ENCODE peak calls at places on chromosomes 1 and 21, in nine cellular contexts. T is endothelial cell, A is Calu3, O is GM20000, S is GM12864, U is cardiac fibroblast, C is PC-9, Q is spleen, W is fibroblast of lung. G is an unnamed sample.

GRCh38 chr1:20974069-20974468 is 187.0 kb upstream of the HP1BP3 start:
- DNase-seq in T (no peak), A (no peak), O (no peak), S (no peak), U (peak; percentile 17), C (no peak), Q (no peak), W (peak; percentile 57), G (no peak)

GRCh38 chr21:41411449-41412089 is 14.5 kb upstream of the MX1 start:
- DNase-seq in T (no peak), A (peak; percentile 24), O (no peak), S (no peak), U (peak; percentile 7), C (no peak), Q (no peak), W (no peak), G (no peak)

GRCh38 chr1:41578712-41579335 is 94.3 kb upstream of the EDN2 start:
- DNase-seq in T (no peak), A (peak; percentile 11), O (no peak), S (no peak), U (peak; percentile 25), C (no peak), Q (no peak), W (peak; percentile 14), G (no peak)

GRCh38 chr1:228210076-228210651 is 2.3 kb downstream of the OBSCN start:
- DNase-seq in T (no peak), A (no peak), O (no peak), S (no peak), U (no peak), C (peak; percentile 87), Q (no peak), W (no peak), G (no peak)

GRCh38 chr1:54808443-54809207 is 7.5 kb upstream of the TTC22 start:
- DNase-seq in T (no peak), A (no peak), O (no peak), S (no peak), U (no peak), C (peak; percentile 25), Q (no peak), W (no peak), G (no peak)

GRCh38 chr1:31793586-31794285 is 22.1 kb downstream of the SPOCD1 start:
- DNase-seq in T (no peak), A (no peak), O (no peak), S (no peak), U (no peak), C (no peak), Q (peak; percentile 68), W (no peak), G (no peak)

GRCh38 chr21:38352536-38353219 is 95.9 kb downstream of the KCNJ15 start:
- DNase-seq in T (peak; percentile 81), A (peak; percentile 75), O (peak; percentile 52), S (no peak), U (peak; percentile 90), C (peak; percentile 13), Q (no peak), W (peak; percentile 64), G (peak; percentile 62)

GRCh38 chr1:243482237-243483022 is 226.6 kb downstream of the SDCCAG8 start:
- DNase-seq in T (no peak), A (peak; percentile 31), O (no peak), S (no peak), U (peak; percentile 82), C (peak; percentile 8), Q (no peak), W (peak; percentile 77), G (no peak)

GRCh38 chr1:24867064-24867870 is 62.8 kb downstream of the RUNX3 start:
- DNase-seq in T (no peak), A (no peak), O (no peak), S (no peak), U (no peak), C (no peak), Q (no peak), W (no peak), G (no peak)

GRCh38 chr1:39301606-39302005 is 97.1 kb downstream of the MACF1 start:
- DNase-seq in T (no peak), A (no peak), O (no peak), S (no peak), U (peak; percentile 89), C (no peak), Q (no peak), W (peak; percentile 11), G (no peak)

GRCh38 chr21:41903559-41904351 is 24.6 kb upstream of the PRDM15 start:
- DNase-seq in T (no peak), A (no peak), O (no peak), S (no peak), U (no peak), C (no peak), Q (no peak), W (no peak), G (no peak)

GRCh38 chr21:29149771-29150425 is 19.5 kb downstream of the MAP3K7CL start:
- DNase-seq in T (no peak), A (no peak), O (no peak), S (no peak), U (peak; percentile 65), C (no peak), Q (no peak), W (peak; percentile 78), G (no peak)

GRCh38 chr1:86247553-86248279 is 91.1 kb upstream of the COL24A1 start:
- DNase-seq in T (no peak), A (no peak), O (no peak), S (no peak), U (no peak), C (no peak), Q (no peak), W (peak; percentile 9), G (no peak)

GRCh38 chr1:213979751-213980605 is 7.8 kb upstream of the PROX1 start:
- DNase-seq in T (no peak), A (no peak), O (no peak), S (no peak), U (no peak), C (no peak), Q (no peak), W (no peak), G (no peak)

GRCh38 chr21:31220567-31220966 is 123.5 kb downstream of the TIAM1 start:
- DNase-seq in T (no peak), A (no peak), O (no peak), S (no peak), U (peak; percentile 73), C (no peak), Q (no peak), W (peak; percentile 20), G (no peak)

GRCh38 chr21:37903396-37903795 is 12.9 kb downstream of the KCNJ6 start:
- DNase-seq in T (no peak), A (no peak), O (no peak), S (no peak), U (no peak), C (no peak), Q (no peak), W (no peak), G (no peak)

DNA sequence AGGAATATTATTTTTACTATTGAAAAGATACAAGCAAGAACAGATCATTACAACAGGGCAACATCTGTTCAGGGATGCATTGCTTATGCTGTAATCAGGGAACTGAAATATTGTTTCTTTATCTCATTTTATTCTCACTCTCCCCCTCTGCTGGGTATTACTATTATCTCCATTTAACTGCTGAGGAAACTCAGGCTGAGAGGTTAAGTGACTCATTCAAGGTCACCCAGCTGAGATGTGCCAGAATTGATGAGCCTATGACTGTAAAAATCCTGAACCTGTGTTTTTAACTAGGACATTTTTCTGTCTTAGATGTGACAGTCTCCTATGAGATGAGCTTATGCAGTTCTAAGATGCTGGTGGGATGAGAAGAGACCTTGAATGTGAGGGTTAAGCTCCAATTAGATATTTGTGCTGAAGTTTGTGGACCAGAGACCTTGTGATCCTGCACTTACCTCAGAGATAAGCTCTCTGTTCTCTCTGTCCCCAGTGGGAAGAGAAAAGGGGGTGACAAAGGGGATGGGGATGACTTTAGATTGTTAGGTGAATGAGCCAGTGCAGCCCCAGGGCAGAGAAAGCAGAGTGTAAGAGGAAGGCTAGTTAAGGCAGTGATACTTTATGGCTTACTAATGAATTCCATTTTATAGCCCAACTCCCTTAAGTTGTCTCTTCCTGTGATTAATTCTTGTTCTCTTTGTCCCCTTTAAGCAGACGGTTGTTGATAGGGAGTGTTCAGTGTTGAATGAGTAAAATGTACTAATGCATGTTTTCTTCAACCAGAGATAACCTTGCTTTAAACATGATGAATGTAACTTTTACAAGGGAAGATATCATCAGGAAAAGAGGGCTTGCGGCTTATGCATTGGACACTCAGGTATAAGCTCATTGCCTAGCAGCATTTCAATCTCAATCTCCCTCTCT is 111.4 kb downstream of the HLX start:
- DNase-seq in T (no peak), A (no peak), O (no peak), S (no peak), U (peak; percentile 81), C (no peak), Q (no peak), W (peak; percentile 59), G (no peak)
- TF ChIP-seq CTCF in T (no peak), A (no peak), O (no peak), S (no peak), U (peak; percentile 21), C (no peak), Q (no peak), W (peak; percentile 29), G (no peak)

GRCh38 chr21:45318556-45319341 is 31.1 kb upstream of the POFUT2 start:
- DNase-seq in T (no peak), A (peak; percentile 69), O (no peak), S (no peak), U (peak; percentile 77), C (peak; percentile 90), Q (peak; percentile 84), W (peak; percentile 52), G (no peak)
- TF ChIP-seq CTCF in T (no peak), A (no peak), O (no peak), S (no peak), U (no peak), C (no peak), Q (no peak), W (no peak), G (no peak)

GRCh38 chr1:44103270-44104131 is 15.1 kb upstream of the KLF17 start:
- DNase-seq in T (peak; percentile 52), A (peak; percentile 5), O (no peak), S (no peak), U (peak; percentile 16), C (no peak), Q (peak; percentile 75), W (peak; percentile 5), G (no peak)
- TF ChIP-seq CTCF in T (no peak), A (no peak), O (no peak), S (peak; percentile 25), U (peak; percentile 35), C (no peak), Q (no peak), W (peak; percentile 46), G (no peak)

DNA sequence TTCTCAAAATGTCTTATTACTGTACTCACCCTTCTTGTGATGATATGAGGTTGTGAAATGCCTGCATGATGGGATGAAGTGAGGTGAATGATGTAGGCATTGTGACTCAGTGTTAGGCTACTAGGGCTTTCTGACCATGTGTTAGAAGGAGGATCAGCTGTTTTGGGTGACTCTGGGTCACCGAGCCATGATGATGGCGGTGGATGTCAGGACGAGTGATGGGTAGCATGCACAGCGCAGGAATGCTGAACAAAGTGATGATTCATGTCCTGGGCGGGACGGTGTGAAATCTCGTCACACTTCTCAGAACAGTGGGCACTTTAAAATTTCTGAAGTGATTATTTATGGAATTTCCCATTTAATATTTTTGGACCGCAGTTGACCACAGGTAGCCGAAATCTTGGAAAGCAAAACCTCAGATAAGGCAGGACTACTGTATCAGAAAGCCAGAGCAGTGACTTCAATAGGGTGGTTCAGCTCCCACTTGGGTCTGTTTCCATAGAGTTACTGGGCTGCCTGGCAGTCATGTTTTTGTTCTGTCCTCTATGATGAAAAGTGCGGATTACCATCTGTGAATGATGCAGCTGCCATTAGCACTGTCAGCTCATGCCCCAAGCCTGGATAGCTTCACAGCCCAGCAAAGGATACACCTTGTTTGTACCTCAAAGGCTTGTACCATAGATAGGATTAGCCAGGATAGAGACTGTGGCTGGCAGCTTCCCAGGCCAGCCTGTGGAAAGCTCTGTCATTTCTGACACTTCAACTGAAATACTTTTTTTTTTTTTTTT is 26.6 kb downstream of the IL6R start:
- DNase-seq in T (no peak), A (no peak), O (no peak), S (no peak), U (peak; percentile 99), C (no peak), Q (no peak), W (peak; percentile 99), G (no peak)
- TF ChIP-seq CTCF in T (no peak), A (no peak), O (no peak), S (no peak), U (no peak), C (no peak), Q (no peak), W (no peak), G (no peak)